ENCODE peak calls at places on chromosomes 2 and 18, in six cellular contexts. Y is activated CD8-positive, alpha-beta T cell treated with anti-CD3 and anti-CD28 coated beads for 36 hours; E is adrenal gland; L is activated B cell treated with CpG ODN at 0.5 μM for 24 hours; D is heart left ventricle; T is AG09319. F is an unnamed sample.

GRCh38 chr18:48993586-48993985 is 42.8 kb upstream of the SMAD7 start:
- DNase-seq in T (no peak), L (no peak), D (no peak), E (no peak), Y (no peak), F (no peak)

GRCh38 chr2:75605770-75606535 is 40.6 kb upstream of the MRPL19 start:
- DNase-seq in E (no peak), D (no peak), T (peak), L (no peak), Y (no peak), F (no peak)

GRCh38 chr2:236668531-236668969 is 98.9 kb downstream of the ACKR3 start:
- DNase-seq in T (no peak), Y (no peak), E (no peak), D (no peak), L (no peak), F (no peak)

GRCh38 chr2:209702775-209703174 is 68.9 kb upstream of the UNC80 start:
- DNase-seq in L (no peak), T (no peak), Y (no peak), E (no peak), D (no peak), F (no peak)

GRCh38 chr2:237414056-237414661 is at the start of gene COL6A3:
- DNase-seq in D (peak), T (peak), L (no peak), E (no peak), Y (no peak), F (no peak)

GRCh38 chr2:27664245-27664574 is 521 bp downstream of the SLC4A1AP start:
- DNase-seq in L (no peak), Y (no peak), D (no peak), E (no peak), T (no peak), F (no peak)

GRCh38 chr2:120909102-120909501 is 173.4 kb downstream of the GLI2 start:
- DNase-seq in L (no peak), D (no peak), T (no peak), E (no peak), Y (no peak), F (no peak)

GRCh38 chr18:80166240-80166639 is 57.2 kb downstream of the ADNP2 start:
- DNase-seq in Y (no peak), D (no peak), E (no peak), T (no peak), L (no peak), F (no peak)

GRCh38 chr2:85873679-85874078 is 15.1 kb downstream of the ST3GAL5 start:
- DNase-seq in T (no peak), Y (peak), L (no peak), D (no peak), E (no peak), F (no peak)
- TF ChIP-seq CTCF in T (peak), Y (peak), L (no peak), D (no peak), E (peak), F (peak)

GRCh38 chr2:30807249-30807648 is at the start of gene CAPN13:
- DNase-seq in E (no peak), Y (no peak), D (no peak), L (no peak), T (no peak), F (no peak)
- TF ChIP-seq CTCF in E (no peak), Y (no peak), D (no peak), L (no peak), T (no peak), F (no peak)

GRCh38 chr2:99085400-99085799 is 56.1 kb upstream of the C2orf15 start:
- DNase-seq in E (no peak), D (no peak), L (no peak), Y (peak), T (no peak), F (no peak)
- TF ChIP-seq CTCF in E (no peak), D (peak), L (no peak), Y (peak), T (peak), F (peak)

GRCh38 chr18:33022370-33022769 is 249.5 kb upstream of the KLHL14 start:
- DNase-seq in T (no peak), D (no peak), E (no peak), Y (no peak), L (no peak), F (no peak)
- TF ChIP-seq CTCF in T (no peak), D (no peak), E (no peak), Y (no peak), L (no peak), F (no peak)

GRCh38 chr2:182506606-182507005 is 79.8 kb upstream of the PDE1A start:
- DNase-seq in L (no peak), Y (no peak), T (no peak), E (no peak), D (peak), F (no peak)
- TF ChIP-seq CTCF in L (no peak), Y (no peak), T (no peak), E (no peak), D (no peak), F (no peak)

DNA sequence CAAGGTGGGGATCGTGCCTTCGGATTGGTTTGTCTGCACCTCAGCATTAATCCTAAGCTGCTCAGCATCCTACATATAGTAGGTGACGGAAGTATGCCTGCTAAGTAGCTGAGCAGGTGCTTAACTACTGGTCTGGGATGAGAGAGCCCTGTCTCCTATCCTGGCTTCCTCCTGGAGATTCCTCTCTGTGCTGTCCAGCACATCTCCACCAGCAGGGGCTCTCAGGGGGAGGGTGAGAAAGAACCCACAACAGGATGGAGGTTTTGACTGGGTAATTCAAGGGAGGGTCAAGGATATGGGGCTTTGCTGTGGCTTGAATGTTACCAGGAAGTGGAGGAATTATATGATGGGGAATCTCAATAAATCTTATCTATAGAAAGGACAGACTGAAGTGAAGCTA is 45.4 kb upstream of the KIF5C start:
- DNase-seq in Y (no peak), E (no peak), D (no peak), L (no peak), T (no peak), F (no peak)
- TF ChIP-seq CTCF in Y (no peak), E (no peak), D (no peak), L (no peak), T (no peak), F (no peak)

DNA sequence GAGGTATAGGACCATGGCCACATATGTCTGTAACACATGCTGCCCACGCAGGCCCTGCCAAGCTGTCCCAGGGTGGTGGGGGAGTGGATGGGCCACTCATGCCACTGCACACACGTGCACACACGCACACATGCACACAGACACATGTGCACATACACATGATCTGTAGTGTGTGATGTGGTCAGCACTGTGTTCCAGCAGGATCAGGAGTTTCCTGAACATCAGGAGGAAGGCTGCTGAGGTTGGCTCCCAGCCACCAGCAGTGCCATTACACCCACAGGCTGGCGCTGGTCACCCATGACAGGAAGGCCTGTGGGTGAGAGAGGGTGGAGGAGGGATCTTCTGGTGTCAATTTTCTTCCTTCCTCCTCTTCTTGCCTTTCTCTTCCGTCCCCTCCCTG is 44.7 kb downstream of the POMC start:
- DNase-seq in Y (no peak), E (no peak), T (no peak), D (no peak), L (no peak), F (no peak)
- TF ChIP-seq CTCF in Y (no peak), E (no peak), T (no peak), D (no peak), L (no peak), F (no peak)

GRCh38 chr2:161474920-161475319 is 58.8 kb downstream of the TBR1 start:
- DNase-seq in D (no peak), Y (no peak), L (no peak), T (no peak), E (no peak), F (no peak)

DNA sequence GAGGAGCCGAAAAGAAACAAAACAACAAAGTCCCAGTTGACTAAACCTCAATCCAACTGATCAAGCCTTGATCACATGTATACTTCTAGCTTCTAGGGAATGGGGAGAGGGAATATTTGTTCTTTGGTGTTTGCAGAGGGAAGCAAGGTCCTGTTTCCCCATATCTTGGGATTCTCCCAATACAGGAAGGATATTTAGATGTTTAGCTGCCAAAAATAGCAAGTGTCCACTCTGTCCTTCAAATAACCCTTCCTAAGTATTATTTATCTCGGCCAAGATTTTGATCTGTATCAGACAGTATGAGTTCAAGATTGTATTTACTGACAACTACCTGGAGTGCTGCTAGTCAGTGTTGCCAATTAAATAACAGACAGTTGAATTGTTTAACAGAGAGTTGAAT is 55.5 kb downstream of the TBR1 start:
- DNase-seq in L (no peak), E (no peak), T (no peak), Y (no peak), D (no peak), F (no peak)
- TF ChIP-seq CTCF in L (no peak), E (no peak), T (no peak), Y (no peak), D (no peak), F (no peak)

GRCh38 chr2:133411857-133412256 is 156.4 kb downstream of the NCKAP5 start:
- DNase-seq in E (no peak), L (no peak), D (no peak), Y (no peak), T (no peak), F (no peak)
- TF ChIP-seq CTCF in E (no peak), L (no peak), D (no peak), Y (no peak), T (no peak), F (no peak)

GRCh38 chr2:119517433-119517832 is 6.8 kb downstream of the SCTR start:
- DNase-seq in E (peak), L (no peak), T (no peak), Y (peak), D (peak), F (peak)
- TF ChIP-seq CTCF in E (peak), L (no peak), T (peak), Y (peak), D (peak), F (peak)

F was measured in natural killer cell.